ENCODE peak calls at places on chromosomes 7 and 10, in four cellular contexts. One of them, this sample, is unnamed.

GRCh38 chr7:20217193-20217948 is at the start of gene MACC1:
- DNase-seq in SK-N-SH: no peak
- DNase-seq in HepG2: no peak
- DNase-seq in K562: peak
- DNase-seq in this sample: peak

GRCh38 chr10:120511165-120511564 is 54.1 kb downstream of the PLPP4 start:
- DNase-seq in SK-N-SH: no peak
- DNase-seq in HepG2: no peak
- DNase-seq in K562: no peak
- DNase-seq in this sample: no peak

GRCh38 chr10:132696728-132697567 is 89.0 kb downstream of the NKX6-2 start:
- DNase-seq in SK-N-SH: no peak
- DNase-seq in HepG2: no peak
- DNase-seq in K562: no peak
- DNase-seq in this sample: no peak

GRCh38 chr7:120933475-120933874 is 17.1 kb upstream of the ING3 start:
- DNase-seq in SK-N-SH: no peak
- DNase-seq in HepG2: no peak
- DNase-seq in K562: no peak
- DNase-seq in this sample: no peak

GRCh38 chr7:19114591-19114855 is 2.9 kb downstream of the TWIST1 start:
- DNase-seq in SK-N-SH: no peak
- DNase-seq in HepG2: no peak
- DNase-seq in K562: no peak
- DNase-seq in this sample: no peak

GRCh38 chr7:140681766-140682165 is 9.0 kb downstream of the ADCK2 start:
- DNase-seq in SK-N-SH: no peak
- DNase-seq in HepG2: no peak
- DNase-seq in K562: no peak
- DNase-seq in this sample: no peak

GRCh38 chr10:72328045-72328828 is 26.5 kb downstream of the DNAJB12 start:
- DNase-seq in SK-N-SH: peak
- DNase-seq in HepG2: peak
- DNase-seq in K562: peak
- DNase-seq in this sample: peak

GRCh38 chr10:98374176-98374969 is 40.6 kb downstream of the PYROXD2 start:
- DNase-seq in SK-N-SH: no peak
- DNase-seq in HepG2: no peak
- DNase-seq in K562: no peak
- DNase-seq in this sample: no peak

GRCh38 chr10:1679821-1680650 is 57.3 kb downstream of the ADARB2 start:
- DNase-seq in SK-N-SH: no peak
- DNase-seq in HepG2: no peak
- DNase-seq in K562: no peak
- DNase-seq in this sample: no peak

GRCh38 chr7:100411101-100411500 is 17.4 kb downstream of the ZCWPW1 start:
- DNase-seq in SK-N-SH: no peak
- DNase-seq in HepG2: no peak
- DNase-seq in K562: no peak
- DNase-seq in this sample: no peak

GRCh38 chr10:100984670-100985177 is 2.6 kb downstream of the MRPL43 start:
- DNase-seq in SK-N-SH: no peak
- DNase-seq in HepG2: no peak
- DNase-seq in K562: no peak
- DNase-seq in this sample: no peak

GRCh38 chr7:34277016-34277800 is 371.9 kb downstream of the BMPER start:
- DNase-seq in SK-N-SH: no peak
- DNase-seq in HepG2: no peak
- DNase-seq in K562: no peak
- DNase-seq in this sample: no peak

GRCh38 chr7:79495544-79496272 is 42.2 kb upstream of the MAGI2 start:
- DNase-seq in SK-N-SH: no peak
- DNase-seq in HepG2: no peak
- DNase-seq in K562: no peak
- DNase-seq in this sample: no peak

GRCh38 chr7:151694828-151695580 is 175.3 kb upstream of the RHEB start:
- DNase-seq in SK-N-SH: peak
- DNase-seq in HepG2: peak
- DNase-seq in K562: no peak
- DNase-seq in this sample: no peak

GRCh38 chr10:77082601-77083252 is 554.9 kb downstream of the KCNMA1 start:
- DNase-seq in SK-N-SH: no peak
- DNase-seq in HepG2: no peak
- DNase-seq in K562: no peak
- DNase-seq in this sample: peak

GRCh38 chr10:6254200-6254599 is 51.5 kb downstream of the PFKFB3 start:
- DNase-seq in SK-N-SH: no peak
- DNase-seq in HepG2: no peak
- DNase-seq in K562: no peak
- DNase-seq in this sample: no peak

GRCh38 chr7:131600578-131600977 is 44.1 kb upstream of the PODXL start:
- DNase-seq in SK-N-SH: no peak
- DNase-seq in HepG2: peak
- DNase-seq in K562: no peak
- DNase-seq in this sample: no peak

GRCh38 chr10:1404236-1404952 is 332.9 kb downstream of the ADARB2 start:
- DNase-seq in SK-N-SH: no peak
- DNase-seq in HepG2: no peak
- DNase-seq in K562: no peak
- DNase-seq in this sample: no peak

GRCh38 chr10:68471063-68471585 is 649 bp downstream of the DNA2 start:
- DNase-seq in SK-N-SH: peak
- DNase-seq in HepG2: no peak
- DNase-seq in K562: peak
- DNase-seq in this sample: no peak

GRCh38 chr10:74103560-74104248 is 46.9 kb downstream of the AP3M1 start:
- DNase-seq in SK-N-SH: peak
- DNase-seq in HepG2: no peak
- DNase-seq in K562: peak
- DNase-seq in this sample: no peak

GRCh38 chr10:77084431-77085144 is 553.0 kb downstream of the KCNMA1 start:
- DNase-seq in SK-N-SH: no peak
- DNase-seq in HepG2: no peak
- DNase-seq in K562: no peak
- DNase-seq in this sample: no peak

DNA sequence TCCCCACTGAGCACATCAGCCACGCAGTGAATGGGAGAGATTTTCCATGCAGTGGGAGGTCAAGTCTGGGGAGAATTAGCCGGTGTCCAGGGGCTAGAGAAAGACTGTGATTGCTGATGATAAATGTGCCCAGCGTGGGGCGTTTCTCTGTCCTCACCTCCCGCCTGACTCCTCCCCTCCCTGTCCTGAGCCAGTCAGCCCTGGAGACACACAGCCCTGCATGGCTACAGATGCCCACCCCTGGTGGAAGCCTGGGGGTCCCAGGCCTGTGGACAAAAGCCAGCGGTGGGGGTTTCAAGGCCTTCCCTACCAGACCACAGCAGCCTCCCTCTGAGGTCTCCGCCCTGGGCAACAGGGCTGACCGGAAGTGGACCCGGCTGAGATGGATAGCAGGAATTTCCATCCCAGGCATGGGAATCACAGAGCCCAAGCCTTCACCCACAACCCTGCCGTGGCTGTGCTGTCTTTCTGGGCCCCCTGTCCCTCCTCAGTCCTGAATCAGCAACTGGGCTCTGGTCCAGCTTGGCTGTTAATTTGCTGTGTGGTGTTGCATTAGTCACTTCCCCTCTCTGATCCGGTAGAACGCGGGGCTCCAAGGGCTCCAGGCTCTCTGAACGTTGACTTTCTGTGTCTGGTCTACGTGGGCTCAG is 46.8 kb upstream of the SLC29A3 start:
- DNase-seq in SK-N-SH: peak
- DNase-seq in HepG2: no peak
- DNase-seq in K562: no peak
- DNase-seq in this sample: no peak
- TF ChIP-seq FOXJ3 in SK-N-SH: peak
- TF ChIP-seq FOXJ3 in HepG2: no peak
- TF ChIP-seq FOXJ3 in K562: no peak
- TF ChIP-seq FOXJ3 in this sample: no peak

GRCh38 chr10:124387078-124387874 is 31.4 kb downstream of the OAT start:
- DNase-seq in SK-N-SH: peak
- DNase-seq in HepG2: no peak
- DNase-seq in K562: no peak
- DNase-seq in this sample: no peak
- TF ChIP-seq CTCF in SK-N-SH: peak
- TF ChIP-seq CTCF in HepG2: no peak
- TF ChIP-seq CTCF in K562: no peak
- TF ChIP-seq CTCF in this sample: no peak

GRCh38 chr10:124611738-124612137 is 132.4 kb downstream of the FAM53B start:
- DNase-seq in SK-N-SH: no peak
- DNase-seq in HepG2: no peak
- DNase-seq in K562: no peak
- DNase-seq in this sample: no peak
- TF ChIP-seq FOXJ3 in SK-N-SH: no peak
- TF ChIP-seq FOXJ3 in HepG2: no peak
- TF ChIP-seq FOXJ3 in K562: no peak
- TF ChIP-seq FOXJ3 in this sample: no peak

GRCh38 chr7:25843467-25843866 is 308.5 kb upstream of the NFE2L3 start:
- DNase-seq in SK-N-SH: no peak
- DNase-seq in HepG2: no peak
- DNase-seq in K562: no peak
- DNase-seq in this sample: no peak
- TF ChIP-seq CTCF in SK-N-SH: peak
- TF ChIP-seq CTCF in HepG2: peak
- TF ChIP-seq CTCF in K562: peak
- TF ChIP-seq CTCF in this sample: no peak

GRCh38 chr7:1603346-1604211 is 33.7 kb upstream of the PSMG3 start:
- DNase-seq in SK-N-SH: peak
- DNase-seq in HepG2: no peak
- DNase-seq in K562: no peak
- DNase-seq in this sample: no peak
- TF ChIP-seq FOXJ3 in SK-N-SH: no peak
- TF ChIP-seq FOXJ3 in HepG2: no peak
- TF ChIP-seq FOXJ3 in K562: no peak
- TF ChIP-seq FOXJ3 in this sample: no peak

DNA sequence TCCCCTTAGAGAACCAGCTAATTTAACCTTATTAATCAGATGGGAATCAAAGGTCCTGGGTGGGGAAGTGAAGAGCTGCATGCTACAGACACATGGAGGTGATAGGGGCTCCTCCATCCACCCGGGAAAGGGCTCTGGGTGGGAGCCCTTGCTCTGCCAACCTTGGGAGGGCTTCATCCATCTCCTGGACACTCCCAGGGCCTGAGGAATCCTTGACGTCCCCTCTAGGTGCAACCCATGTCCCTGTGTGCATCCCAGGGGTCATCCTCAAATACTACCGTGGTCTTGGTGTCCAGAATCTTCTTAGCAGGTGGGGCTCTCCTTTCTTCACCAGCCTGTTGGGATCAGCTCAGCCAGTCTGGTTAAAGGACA is 55.4 kb upstream of the IGFBP3 start:
- DNase-seq in SK-N-SH: no peak
- DNase-seq in HepG2: no peak
- DNase-seq in K562: no peak
- DNase-seq in this sample: no peak
- TF ChIP-seq CTCF in SK-N-SH: no peak
- TF ChIP-seq CTCF in HepG2: no peak
- TF ChIP-seq CTCF in K562: no peak
- TF ChIP-seq CTCF in this sample: no peak

DNA sequence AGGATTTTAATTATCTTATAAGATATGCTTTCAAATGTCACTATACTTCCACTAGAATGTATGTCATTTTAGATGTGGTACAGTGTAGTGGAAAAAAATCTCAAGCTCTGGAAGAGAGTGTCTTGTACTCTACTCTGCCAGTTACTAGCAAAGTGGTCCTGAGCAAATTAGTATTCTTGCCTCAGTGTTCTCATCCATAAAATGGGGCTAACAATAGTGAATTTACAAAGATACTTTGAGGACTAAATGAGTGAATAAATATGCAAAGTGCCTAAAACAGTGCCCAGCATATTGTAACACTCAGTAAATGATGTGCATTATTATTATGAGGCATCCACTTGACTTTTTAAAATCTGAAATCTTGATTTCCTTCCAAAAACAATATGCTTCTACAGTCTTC is 488.9 kb upstream of the PHF14 start:
- DNase-seq in SK-N-SH: no peak
- DNase-seq in HepG2: no peak
- DNase-seq in K562: no peak
- DNase-seq in this sample: no peak
- TF ChIP-seq FOXJ3 in SK-N-SH: no peak
- TF ChIP-seq FOXJ3 in HepG2: no peak
- TF ChIP-seq FOXJ3 in K562: no peak
- TF ChIP-seq FOXJ3 in this sample: no peak

DNA sequence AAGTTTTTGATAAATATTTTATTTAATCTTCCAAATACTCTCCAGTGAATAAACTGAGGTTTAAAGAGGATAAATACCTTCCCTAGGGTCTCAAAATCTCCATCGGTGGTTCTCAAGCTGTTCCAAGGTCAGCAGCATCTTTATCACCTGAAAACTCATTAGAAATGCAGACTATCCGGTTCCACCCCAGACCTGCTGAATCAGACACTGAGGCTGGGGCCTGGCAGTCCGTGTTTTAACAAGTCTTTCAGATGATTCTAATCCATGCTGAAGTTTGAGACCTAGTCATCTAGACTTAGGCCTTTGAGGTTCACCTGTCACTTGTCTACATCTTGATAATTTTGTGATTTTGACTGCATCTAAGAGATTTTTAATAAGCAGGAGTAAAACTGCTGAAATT is 37.5 kb downstream of the PLEKHA8 start:
- DNase-seq in SK-N-SH: no peak
- DNase-seq in HepG2: no peak
- DNase-seq in K562: no peak
- DNase-seq in this sample: no peak
- TF ChIP-seq CTCF in SK-N-SH: no peak
- TF ChIP-seq CTCF in HepG2: no peak
- TF ChIP-seq CTCF in K562: no peak
- TF ChIP-seq CTCF in this sample: no peak

DNA sequence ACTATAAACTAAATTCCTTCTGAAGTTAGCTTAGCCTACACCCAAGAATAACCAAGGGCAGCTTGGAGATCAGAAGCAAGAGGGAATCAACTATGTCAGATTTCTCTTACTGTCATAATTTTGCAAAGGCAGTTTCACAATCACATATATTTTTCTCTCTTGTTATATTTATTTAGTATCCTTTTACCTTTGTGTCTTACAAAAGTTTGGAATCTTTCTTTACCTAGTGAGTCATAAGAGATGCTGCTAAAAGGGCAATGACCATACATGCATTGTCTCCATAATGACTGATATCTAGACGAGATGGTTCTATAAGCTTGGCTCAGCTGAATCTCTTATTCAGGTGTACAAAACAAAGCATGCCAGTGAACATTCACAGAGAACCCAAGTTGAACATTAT is 61.1 kb downstream of the PPP1R17 start:
- DNase-seq in SK-N-SH: no peak
- DNase-seq in HepG2: no peak
- DNase-seq in K562: no peak
- DNase-seq in this sample: no peak
- TF ChIP-seq FOXJ3 in SK-N-SH: no peak
- TF ChIP-seq FOXJ3 in HepG2: no peak
- TF ChIP-seq FOXJ3 in K562: no peak
- TF ChIP-seq FOXJ3 in this sample: no peak

This sample was measured in WTC11.